ENCODE peak calls at places on chromosomes 11 and 22, in nine cellular contexts. One of them, this sample, is unnamed.

GRCh38 chr11:45801723-45802315 is 3.1 kb upstream of the SLC35C1 start:
- DNase-seq in NCI-H345: no peak
- DNase-seq in heart right ventricle: no peak
- DNase-seq in NCI-H446 treated with DMSO at 0.1 percent for 48 hours: no peak
- DNase-seq in SK-N-SH: no peak
- DNase-seq in GM10248: no peak
- DNase-seq in stimulated activated CD8-positive, alpha-beta memory T cell treated with anti-CD3 and anti-CD28 coated beads, Interleukin-2, amount 100 ng/mL, for 1 hour: no peak
- DNase-seq in fibroblast of pulmonary artery: peak; percentile 28
- DNase-seq in ELF-1: no peak
- DNase-seq in this sample: no peak

GRCh38 chr11:65217441-65218423 is 36.0 kb downstream of the CAPN1 start:
- DNase-seq in NCI-H345: no peak
- DNase-seq in heart right ventricle: no peak
- DNase-seq in SK-N-SH: no peak
- DNase-seq in fibroblast of pulmonary artery: no peak
- DNase-seq in ELF-1: no peak
- DNase-seq in stimulated activated CD8-positive, alpha-beta memory T cell treated with anti-CD3 and anti-CD28 coated beads, Interleukin-2, amount 100 ng/mL, for 1 hour: no peak
- DNase-seq in GM10248: peak; percentile 6
- DNase-seq in NCI-H446 treated with DMSO at 0.1 percent for 48 hours: no peak
- DNase-seq in this sample: no peak

GRCh38 chr11:78801161-78801884 is 226.7 kb upstream of the NARS2 start:
- DNase-seq in stimulated activated CD8-positive, alpha-beta memory T cell treated with anti-CD3 and anti-CD28 coated beads, Interleukin-2, amount 100 ng/mL, for 1 hour: no peak
- DNase-seq in GM10248: no peak
- DNase-seq in SK-N-SH: no peak
- DNase-seq in heart right ventricle: peak; percentile 45
- DNase-seq in NCI-H446 treated with DMSO at 0.1 percent for 48 hours: peak; percentile 32
- DNase-seq in NCI-H345: peak; percentile 57
- DNase-seq in ELF-1: peak; percentile 49
- DNase-seq in fibroblast of pulmonary artery: peak; percentile 91
- DNase-seq in this sample: peak; percentile 98

GRCh38 chr11:109062445-109062844 is 359.5 kb upstream of the C11orf87 start:
- DNase-seq in GM10248: no peak
- DNase-seq in heart right ventricle: no peak
- DNase-seq in NCI-H446 treated with DMSO at 0.1 percent for 48 hours: no peak
- DNase-seq in ELF-1: no peak
- DNase-seq in SK-N-SH: no peak
- DNase-seq in fibroblast of pulmonary artery: peak; percentile 40
- DNase-seq in NCI-H345: no peak
- DNase-seq in stimulated activated CD8-positive, alpha-beta memory T cell treated with anti-CD3 and anti-CD28 coated beads, Interleukin-2, amount 100 ng/mL, for 1 hour: no peak
- DNase-seq in this sample: peak; percentile 71

GRCh38 chr11:12376259-12376971 is 956 bp upstream of the PARVA start:
- DNase-seq in GM10248: no peak
- DNase-seq in NCI-H446 treated with DMSO at 0.1 percent for 48 hours: no peak
- DNase-seq in stimulated activated CD8-positive, alpha-beta memory T cell treated with anti-CD3 and anti-CD28 coated beads, Interleukin-2, amount 100 ng/mL, for 1 hour: no peak
- DNase-seq in SK-N-SH: no peak
- DNase-seq in NCI-H345: no peak
- DNase-seq in ELF-1: peak; percentile 18
- DNase-seq in heart right ventricle: peak; percentile 69
- DNase-seq in fibroblast of pulmonary artery: peak; percentile 90
- DNase-seq in this sample: peak; percentile 91

GRCh38 chr22:22681221-22681739 is 36.9 kb downstream of the GGTLC2 start:
- DNase-seq in SK-N-SH: no peak
- DNase-seq in NCI-H345: no peak
- DNase-seq in NCI-H446 treated with DMSO at 0.1 percent for 48 hours: no peak
- DNase-seq in ELF-1: peak; percentile 22
- DNase-seq in stimulated activated CD8-positive, alpha-beta memory T cell treated with anti-CD3 and anti-CD28 coated beads, Interleukin-2, amount 100 ng/mL, for 1 hour: no peak
- DNase-seq in fibroblast of pulmonary artery: peak; percentile 36
- DNase-seq in GM10248: no peak
- DNase-seq in heart right ventricle: no peak
- DNase-seq in this sample: peak; percentile 50

GRCh38 chr22:22748297-22748743 is 103.9 kb downstream of the GGTLC2 start:
- DNase-seq in NCI-H345: peak; percentile 0
- DNase-seq in stimulated activated CD8-positive, alpha-beta memory T cell treated with anti-CD3 and anti-CD28 coated beads, Interleukin-2, amount 100 ng/mL, for 1 hour: no peak
- DNase-seq in GM10248: peak; percentile 34
- DNase-seq in fibroblast of pulmonary artery: peak; percentile 74
- DNase-seq in NCI-H446 treated with DMSO at 0.1 percent for 48 hours: no peak
- DNase-seq in SK-N-SH: peak; percentile 44
- DNase-seq in heart right ventricle: peak; percentile 44
- DNase-seq in ELF-1: peak; percentile 57
- DNase-seq in this sample: peak; percentile 52

GRCh38 chr11:126111458-126112116 is 48.9 kb upstream of the CDON start:
- DNase-seq in heart right ventricle: peak; percentile 56
- DNase-seq in ELF-1: peak; percentile 66
- DNase-seq in fibroblast of pulmonary artery: no peak
- DNase-seq in GM10248: no peak
- DNase-seq in stimulated activated CD8-positive, alpha-beta memory T cell treated with anti-CD3 and anti-CD28 coated beads, Interleukin-2, amount 100 ng/mL, for 1 hour: no peak
- DNase-seq in SK-N-SH: peak; percentile 84
- DNase-seq in NCI-H345: no peak
- DNase-seq in NCI-H446 treated with DMSO at 0.1 percent for 48 hours: peak; percentile 66
- DNase-seq in this sample: no peak

GRCh38 chr22:39917776-39918493 is 17.1 kb downstream of the GRAP2 start:
- DNase-seq in GM10248: no peak
- DNase-seq in stimulated activated CD8-positive, alpha-beta memory T cell treated with anti-CD3 and anti-CD28 coated beads, Interleukin-2, amount 100 ng/mL, for 1 hour: no peak
- DNase-seq in NCI-H446 treated with DMSO at 0.1 percent for 48 hours: no peak
- DNase-seq in fibroblast of pulmonary artery: peak; percentile 25
- DNase-seq in heart right ventricle: no peak
- DNase-seq in NCI-H345: no peak
- DNase-seq in SK-N-SH: peak; percentile 14
- DNase-seq in ELF-1: no peak
- DNase-seq in this sample: no peak

GRCh38 chr11:58576792-58577440 is 1.3 kb upstream of the LPXN start:
- DNase-seq in NCI-H446 treated with DMSO at 0.1 percent for 48 hours: peak; percentile 21
- DNase-seq in SK-N-SH: peak; percentile 5
- DNase-seq in fibroblast of pulmonary artery: peak; percentile 62
- DNase-seq in stimulated activated CD8-positive, alpha-beta memory T cell treated with anti-CD3 and anti-CD28 coated beads, Interleukin-2, amount 100 ng/mL, for 1 hour: no peak
- DNase-seq in ELF-1: no peak
- DNase-seq in GM10248: no peak
- DNase-seq in NCI-H345: no peak
- DNase-seq in heart right ventricle: no peak
- DNase-seq in this sample: peak; percentile 66

GRCh38 chr22:38704568-38705234 is 1.0 kb upstream of the GTPBP1 start:
- DNase-seq in ELF-1: no peak
- DNase-seq in heart right ventricle: no peak
- DNase-seq in stimulated activated CD8-positive, alpha-beta memory T cell treated with anti-CD3 and anti-CD28 coated beads, Interleukin-2, amount 100 ng/mL, for 1 hour: no peak
- DNase-seq in GM10248: no peak
- DNase-seq in NCI-H345: no peak
- DNase-seq in SK-N-SH: no peak
- DNase-seq in NCI-H446 treated with DMSO at 0.1 percent for 48 hours: no peak
- DNase-seq in fibroblast of pulmonary artery: peak; percentile 31
- DNase-seq in this sample: no peak

GRCh38 chr11:75523811-75524401 is 1.8 kb downstream of the GDPD5 start:
- DNase-seq in stimulated activated CD8-positive, alpha-beta memory T cell treated with anti-CD3 and anti-CD28 coated beads, Interleukin-2, amount 100 ng/mL, for 1 hour: no peak
- DNase-seq in heart right ventricle: no peak
- DNase-seq in SK-N-SH: no peak
- DNase-seq in NCI-H345: no peak
- DNase-seq in fibroblast of pulmonary artery: no peak
- DNase-seq in NCI-H446 treated with DMSO at 0.1 percent for 48 hours: no peak
- DNase-seq in GM10248: no peak
- DNase-seq in ELF-1: no peak
- DNase-seq in this sample: no peak